ENCODE peak calls at places on chromosomes 4 and X, in seven cellular contexts. One of them, this sample, is unnamed.
A peak's percentile ranks its signal among the peaks of the same experiment; 100 is the strongest.

GRCh38 chr4:147760176-147760575 is 28.3 kb downstream of the ARHGAP10 start:
- DNase-seq in SK-N-SH: no peak
- DNase-seq in K562: no peak
- DNase-seq in HepG2: no peak
- DNase-seq in H1: no peak
- DNase-seq in GM12891: no peak
- DNase-seq in GM12878: no peak
- DNase-seq in this sample: no peak

GRCh38 chr4:40587826-40588225 is 41.8 kb downstream of the RBM47 start:
- DNase-seq in SK-N-SH: no peak
- DNase-seq in K562: no peak
- DNase-seq in HepG2: no peak
- DNase-seq in H1: no peak
- DNase-seq in GM12891: no peak
- DNase-seq in GM12878: no peak
- DNase-seq in this sample: no peak

GRCh38 chr4:15238720-15239119 is 189.1 kb upstream of the C1QTNF7 start:
- DNase-seq in SK-N-SH: peak; percentile 65
- DNase-seq in K562: peak; percentile 23
- DNase-seq in HepG2: peak; percentile 5
- DNase-seq in H1: peak; percentile 65
- DNase-seq in GM12891: peak; percentile 31
- DNase-seq in GM12878: no peak
- DNase-seq in this sample: peak; percentile 19

GRCh38 chrX:21166302-21166982 is 207.8 kb upstream of the CNKSR2 start:
- DNase-seq in SK-N-SH: no peak
- DNase-seq in K562: no peak
- DNase-seq in HepG2: peak; percentile 18
- DNase-seq in H1: no peak
- DNase-seq in GM12891: no peak
- DNase-seq in GM12878: no peak
- DNase-seq in this sample: no peak

GRCh38 chr4:71294301-71294700 is 44.5 kb upstream of the SLC4A4 start:
- DNase-seq in SK-N-SH: no peak
- DNase-seq in K562: no peak
- DNase-seq in HepG2: no peak
- DNase-seq in H1: no peak
- DNase-seq in GM12891: no peak
- DNase-seq in GM12878: no peak
- DNase-seq in this sample: no peak

GRCh38 chr4:144371479-144371878 is 231.0 kb upstream of the GYPA start:
- DNase-seq in SK-N-SH: no peak
- DNase-seq in K562: no peak
- DNase-seq in HepG2: no peak
- DNase-seq in H1: no peak
- DNase-seq in GM12891: no peak
- DNase-seq in GM12878: no peak
- DNase-seq in this sample: no peak

GRCh38 chr4:15963001-15963451 is at the start of gene FGFBP2:
- DNase-seq in SK-N-SH: peak; percentile 75
- DNase-seq in K562: peak; percentile 8
- DNase-seq in HepG2: peak; percentile 33
- DNase-seq in H1: peak; percentile 78
- DNase-seq in GM12891: peak; percentile 10
- DNase-seq in GM12878: no peak
- DNase-seq in this sample: peak; percentile 13

GRCh38 chr4:70722199-70722791 is 531 bp downstream of the RUFY3 start:
- DNase-seq in SK-N-SH: peak; percentile 57
- DNase-seq in K562: peak; percentile 69
- DNase-seq in HepG2: no peak
- DNase-seq in H1: no peak
- DNase-seq in GM12891: no peak
- DNase-seq in GM12878: no peak
- DNase-seq in this sample: no peak

GRCh38 chr4:184238072-184238743 is 20.5 kb upstream of the ENPP6 start:
- DNase-seq in SK-N-SH: peak; percentile 68
- DNase-seq in K562: peak; percentile 45
- DNase-seq in HepG2: no peak
- DNase-seq in H1: no peak
- DNase-seq in GM12891: no peak
- DNase-seq in GM12878: no peak
- DNase-seq in this sample: no peak

GRCh38 chrX:12997898-12998687 is 23.2 kb downstream of the TMSB4X start:
- DNase-seq in SK-N-SH: no peak
- DNase-seq in K562: no peak
- DNase-seq in HepG2: no peak
- DNase-seq in H1: no peak
- DNase-seq in GM12891: no peak
- DNase-seq in GM12878: no peak
- DNase-seq in this sample: no peak

GRCh38 chr4:16467061-16467460 is 240.8 kb upstream of the TAPT1 start:
- DNase-seq in SK-N-SH: no peak
- DNase-seq in K562: no peak
- DNase-seq in HepG2: no peak
- DNase-seq in H1: no peak
- DNase-seq in GM12891: no peak
- DNase-seq in GM12878: no peak
- DNase-seq in this sample: no peak

GRCh38 chr4:36687681-36688080 is 406.3 kb downstream of the DTHD1 start:
- DNase-seq in SK-N-SH: no peak
- DNase-seq in K562: no peak
- DNase-seq in HepG2: no peak
- DNase-seq in H1: no peak
- DNase-seq in GM12891: no peak
- DNase-seq in GM12878: no peak
- DNase-seq in this sample: no peak

GRCh38 chrX:110678591-110678990 is 117.0 kb downstream of the CHRDL1 start:
- DNase-seq in SK-N-SH: no peak
- DNase-seq in K562: no peak
- DNase-seq in HepG2: no peak
- DNase-seq in H1: no peak
- DNase-seq in GM12891: no peak
- DNase-seq in GM12878: no peak
- DNase-seq in this sample: no peak

GRCh38 chr4:30828290-30828926 is 108.2 kb downstream of the PCDH7 start:
- DNase-seq in SK-N-SH: no peak
- DNase-seq in K562: no peak
- DNase-seq in HepG2: no peak
- DNase-seq in H1: no peak
- DNase-seq in GM12891: no peak
- DNase-seq in GM12878: no peak
- DNase-seq in this sample: no peak

GRCh38 chrX:56385336-56385735 is 153.2 kb downstream of the KLF8 start:
- DNase-seq in SK-N-SH: no peak
- DNase-seq in K562: no peak
- DNase-seq in HepG2: no peak
- DNase-seq in H1: no peak
- DNase-seq in GM12891: no peak
- DNase-seq in GM12878: no peak
- DNase-seq in this sample: no peak

GRCh38 chrX:110418220-110418856 is 59.7 kb downstream of the RTL9 start:
- DNase-seq in SK-N-SH: peak; percentile 22
- DNase-seq in K562: peak; percentile 65
- DNase-seq in HepG2: no peak
- DNase-seq in H1: no peak
- DNase-seq in GM12891: no peak
- DNase-seq in GM12878: no peak
- DNase-seq in this sample: no peak

GRCh38 chr4:19791422-19792113 is 460.1 kb upstream of the SLIT2 start:
- DNase-seq in SK-N-SH: no peak
- DNase-seq in K562: no peak
- DNase-seq in HepG2: no peak
- DNase-seq in H1: no peak
- DNase-seq in GM12891: no peak
- DNase-seq in GM12878: no peak
- DNase-seq in this sample: no peak

GRCh38 chr4:176794651-176795050 is 1.9 kb upstream of the VEGFC start:
- DNase-seq in SK-N-SH: no peak
- DNase-seq in K562: no peak
- DNase-seq in HepG2: no peak
- DNase-seq in H1: no peak
- DNase-seq in GM12891: no peak
- DNase-seq in GM12878: no peak
- DNase-seq in this sample: no peak

GRCh38 chr4:55183926-55184599 is 58.7 kb upstream of the KDR start:
- DNase-seq in SK-N-SH: no peak
- DNase-seq in K562: no peak
- DNase-seq in HepG2: no peak
- DNase-seq in H1: no peak
- DNase-seq in GM12891: no peak
- DNase-seq in GM12878: no peak
- DNase-seq in this sample: no peak

GRCh38 chr4:80362578-80363181 is 27.1 kb downstream of the CFAP299 start:
- DNase-seq in SK-N-SH: peak; percentile 39
- DNase-seq in K562: peak; percentile 48
- DNase-seq in HepG2: peak; percentile 20
- DNase-seq in H1: peak; percentile 74
- DNase-seq in GM12891: peak; percentile 30
- DNase-seq in GM12878: no peak
- DNase-seq in this sample: no peak

GRCh38 chrX:85964744-85965143 is 82.6 kb downstream of the CHM start:
- DNase-seq in SK-N-SH: no peak
- DNase-seq in K562: no peak
- DNase-seq in HepG2: no peak
- DNase-seq in H1: no peak
- DNase-seq in GM12891: no peak
- DNase-seq in GM12878: no peak
- DNase-seq in this sample: no peak

DNA sequence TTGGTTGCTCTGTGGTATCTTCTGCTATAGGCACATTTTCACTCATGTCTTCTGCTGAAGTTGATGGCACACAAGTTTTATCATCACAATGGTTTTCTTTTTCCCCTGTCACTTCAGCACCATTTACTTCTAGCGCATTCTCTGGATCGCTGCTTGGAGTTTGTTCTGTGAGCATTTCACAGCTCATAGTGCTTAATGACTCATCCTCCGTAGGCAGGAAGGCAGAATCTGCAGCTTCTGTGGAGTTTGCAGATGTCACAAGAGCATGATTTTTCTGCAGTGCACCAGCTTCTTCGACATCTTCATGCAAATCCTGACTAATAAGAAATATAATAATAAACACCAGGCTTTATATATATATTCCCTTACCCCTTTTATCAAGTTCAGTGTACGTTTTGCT is 83.6 kb downstream of the CHM start:
- DNase-seq in SK-N-SH: no peak
- DNase-seq in K562: no peak
- DNase-seq in HepG2: peak; percentile 1
- DNase-seq in H1: no peak
- DNase-seq in GM12891: no peak
- DNase-seq in GM12878: no peak
- DNase-seq in this sample: no peak
- TF ChIP-seq TAF1 in SK-N-SH: no peak
- TF ChIP-seq TAF1 in K562: no peak
- TF ChIP-seq TAF1 in HepG2: no peak
- TF ChIP-seq TAF1 in H1: no peak
- TF ChIP-seq TAF1 in GM12891: no peak
- TF ChIP-seq TAF1 in GM12878: no peak
- TF ChIP-seq TAF1 in this sample: no peak

GRCh38 chr4:183029365-183029764 is 69.7 kb upstream of the WWC2 start:
- DNase-seq in SK-N-SH: no peak
- DNase-seq in K562: no peak
- DNase-seq in HepG2: no peak
- DNase-seq in H1: no peak
- DNase-seq in GM12891: no peak
- DNase-seq in GM12878: no peak
- DNase-seq in this sample: no peak

GRCh38 chr4:183030823-183031222 is 68.2 kb upstream of the WWC2 start:
- DNase-seq in SK-N-SH: no peak
- DNase-seq in K562: peak; percentile 54
- DNase-seq in HepG2: no peak
- DNase-seq in H1: no peak
- DNase-seq in GM12891: no peak
- DNase-seq in GM12878: no peak
- DNase-seq in this sample: no peak

GRCh38 chr4:183026701-183027100 is 72.4 kb upstream of the WWC2 start:
- DNase-seq in SK-N-SH: no peak
- DNase-seq in K562: no peak
- DNase-seq in HepG2: no peak
- DNase-seq in H1: no peak
- DNase-seq in GM12891: no peak
- DNase-seq in GM12878: no peak
- DNase-seq in this sample: no peak
- TF ChIP-seq POLR2AphosphoS5 in SK-N-SH: no peak
- TF ChIP-seq POLR2AphosphoS5 in K562: no peak
- TF ChIP-seq POLR2AphosphoS5 in HepG2: no peak
- TF ChIP-seq POLR2AphosphoS5 in H1: no peak
- TF ChIP-seq POLR2AphosphoS5 in GM12891: no peak
- TF ChIP-seq POLR2AphosphoS5 in GM12878: no peak
- TF ChIP-seq POLR2AphosphoS5 in this sample: no peak

GRCh38 chrX:16826207-16826606 is 39.9 kb downstream of the TXLNG start:
- DNase-seq in SK-N-SH: peak; percentile 44
- DNase-seq in K562: peak; percentile 45
- DNase-seq in HepG2: peak; percentile 78
- DNase-seq in H1: no peak
- DNase-seq in GM12891: no peak
- DNase-seq in GM12878: no peak
- DNase-seq in this sample: no peak
- TF ChIP-seq TAF1 in SK-N-SH: no peak
- TF ChIP-seq TAF1 in K562: no peak
- TF ChIP-seq TAF1 in HepG2: no peak
- TF ChIP-seq TAF1 in H1: no peak
- TF ChIP-seq TAF1 in GM12891: no peak
- TF ChIP-seq TAF1 in GM12878: no peak
- TF ChIP-seq TAF1 in this sample: no peak

GRCh38 chr4:74365761-74366160 is 816 bp downstream of the EREG start:
- DNase-seq in SK-N-SH: peak; percentile 5
- DNase-seq in K562: peak; percentile 53
- DNase-seq in HepG2: no peak
- DNase-seq in H1: peak; percentile 56
- DNase-seq in GM12891: no peak
- DNase-seq in GM12878: no peak
- DNase-seq in this sample: no peak
- TF ChIP-seq POLR2AphosphoS5 in SK-N-SH: no peak
- TF ChIP-seq POLR2AphosphoS5 in K562: no peak
- TF ChIP-seq POLR2AphosphoS5 in HepG2: no peak
- TF ChIP-seq POLR2AphosphoS5 in H1: no peak
- TF ChIP-seq POLR2AphosphoS5 in GM12891: no peak
- TF ChIP-seq POLR2AphosphoS5 in GM12878: no peak
- TF ChIP-seq POLR2AphosphoS5 in this sample: no peak

GRCh38 chrX:17024896-17025295 is 78.4 kb downstream of the REPS2 start:
- DNase-seq in SK-N-SH: peak; percentile 36
- DNase-seq in K562: no peak
- DNase-seq in HepG2: peak; percentile 7
- DNase-seq in H1: peak; percentile 38
- DNase-seq in GM12891: no peak
- DNase-seq in GM12878: no peak
- DNase-seq in this sample: no peak
- TF ChIP-seq TAF1 in SK-N-SH: no peak
- TF ChIP-seq TAF1 in K562: no peak
- TF ChIP-seq TAF1 in HepG2: no peak
- TF ChIP-seq TAF1 in H1: no peak
- TF ChIP-seq TAF1 in GM12891: no peak
- TF ChIP-seq TAF1 in GM12878: no peak
- TF ChIP-seq TAF1 in this sample: no peak